ENCODE peak calls at places on chromosomes 11 and 22, in five cellular contexts. Z is H1, A is IMR-90, E is HCT116, N is GM12878. J is an unnamed sample.

GRCh38 chr11:75004215-75004614 is 15.5 kb downstream of the NEU3 start:
- DNase-seq in E (no peak), N (no peak), Z (no peak), A (no peak), J (no peak)

GRCh38 chr11:9313648-9314290 is 624 bp downstream of the TMEM41B start:
- DNase-seq in A (peak; percentile 8), Z (no peak), E (no peak), N (no peak), J (peak; percentile 59)

GRCh38 chr11:96763244-96763643 is 373.4 kb downstream of the JRKL start:
- DNase-seq in N (no peak), Z (no peak), E (no peak), A (no peak), J (peak; percentile 46)

GRCh38 chr11:101944896-101945295 is 28.6 kb upstream of the ANGPTL5 start:
- DNase-seq in N (no peak), Z (no peak), E (no peak), A (no peak), J (no peak)

GRCh38 chr11:70605846-70606245 is 207.5 kb downstream of the CTTN start:
- DNase-seq in Z (no peak), E (no peak), A (no peak), N (no peak), J (no peak)

GRCh38 chr11:134659882-134660281 is 247.8 kb upstream of the B3GAT1 start:
- DNase-seq in N (no peak), E (no peak), Z (peak; percentile 11), A (no peak), J (no peak)

GRCh38 chr22:38135133-38135706 is 24.7 kb upstream of the BAIAP2L2 start:
- DNase-seq in Z (no peak), A (peak; percentile 90), N (no peak), E (peak; percentile 53), J (peak; percentile 54)

GRCh38 chr11:87445002-87445401 is 407.3 kb downstream of the TMEM135 start:
- DNase-seq in E (no peak), N (no peak), Z (no peak), A (peak; percentile 67), J (no peak)

GRCh38 chr11:71310184-71310583 is 57.8 kb upstream of the SHANK2 start:
- DNase-seq in A (no peak), N (peak; percentile 16), Z (no peak), E (no peak), J (no peak)

GRCh38 chr11:46369458-46370152 is 11.9 kb upstream of the MDK start:
- DNase-seq in Z (peak; percentile 86), A (peak; percentile 77), N (no peak), E (peak; percentile 48), J (peak; percentile 49)

GRCh38 chr11:360326-361280 is 8.7 kb upstream of the B4GALNT4 start:
- DNase-seq in Z (no peak), N (no peak), E (no peak), A (no peak), J (no peak)

GRCh38 chr11:117421471-117421870 is 93.8 kb downstream of the CEP164 start:
- DNase-seq in E (no peak), N (no peak), Z (no peak), A (no peak), J (no peak)

GRCh38 chr22:41368543-41368817 is 13.3 kb upstream of the TEF start:
- DNase-seq in A (no peak), N (no peak), Z (no peak), E (no peak), J (no peak)

GRCh38 chr11:94946812-94947211 is 26.5 kb downstream of the CWC15 start:
- DNase-seq in Z (no peak), A (no peak), N (no peak), E (no peak), J (no peak)

GRCh38 chr22:19596680-19597398 is 72.6 kb upstream of the CLDN5 start:
- DNase-seq in E (no peak), N (no peak), A (no peak), Z (no peak), J (no peak)

GRCh38 chr11:84626256-84626655 is 1000.9 kb downstream of the DLG2 start:
- DNase-seq in N (no peak), E (no peak), A (no peak), Z (no peak), J (no peak)

GRCh38 chr11:11691296-11692141 is 69.7 kb upstream of the GALNT18 start:
- DNase-seq in E (no peak), Z (peak; percentile 71), N (no peak), A (no peak), J (no peak)

DNA sequence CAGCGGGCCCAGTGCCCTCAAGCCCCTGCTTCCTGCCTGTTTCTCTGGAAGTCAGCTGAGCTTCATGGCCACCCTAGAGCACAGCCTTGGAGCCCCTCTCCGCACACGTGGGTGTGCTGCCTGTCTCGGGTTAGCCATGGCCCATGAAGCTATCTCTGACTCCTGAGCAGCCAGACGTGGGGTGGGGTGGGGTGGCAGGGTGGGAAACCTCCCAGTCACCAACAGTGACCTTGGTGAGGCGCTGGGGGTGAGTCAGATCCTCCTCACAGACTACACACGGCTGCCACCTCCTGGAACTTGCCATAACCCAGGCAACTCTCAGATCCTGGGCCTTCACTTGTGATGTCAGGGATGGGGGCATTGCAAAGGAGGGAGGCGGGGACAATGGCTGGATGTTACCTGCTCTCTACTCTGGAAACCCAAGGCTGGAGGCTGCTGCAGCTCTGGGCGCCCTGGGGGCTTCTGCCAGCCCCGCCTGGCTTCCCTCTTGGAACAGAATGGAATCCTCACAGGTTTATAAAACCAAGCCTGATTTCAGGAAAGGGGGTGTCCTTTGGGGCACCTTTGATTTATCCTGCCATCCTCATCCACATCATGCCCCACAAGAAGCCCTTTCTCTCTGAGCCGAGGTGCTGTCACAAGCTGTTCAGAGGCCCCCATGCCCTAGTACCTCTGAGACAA is 88.4 kb downstream of the SNX19 start:
- DNase-seq in Z (peak; percentile 69), E (peak; percentile 50), N (no peak), A (peak; percentile 82), J (peak; percentile 65)
- TF ChIP-seq CTCF in Z (peak; percentile 85), E (peak; percentile 60), N (peak; percentile 45), A (peak; percentile 73), J (peak; percentile 69)

DNA sequence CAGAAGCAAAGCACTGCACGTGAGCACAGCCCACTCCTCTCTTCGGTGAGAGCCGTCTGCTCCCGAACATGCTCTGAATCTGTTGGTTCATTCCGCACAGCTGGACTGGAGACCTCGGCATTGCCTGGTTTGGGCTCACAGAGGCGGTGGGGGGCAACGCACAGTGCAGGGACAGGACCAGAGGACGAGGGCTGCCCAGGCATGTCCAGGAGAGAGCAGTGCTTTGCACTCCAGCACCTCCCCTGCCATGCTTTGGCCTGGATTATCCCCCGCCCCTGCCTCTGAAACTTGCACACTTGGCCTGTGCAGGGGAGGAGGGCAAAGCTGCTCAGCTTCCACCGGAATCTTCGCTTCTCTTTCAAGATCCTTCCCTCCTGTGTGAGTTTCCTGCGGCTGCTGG is 536.5 kb downstream of the BRD1 start:
- DNase-seq in Z (no peak), A (no peak), N (no peak), E (no peak), J (no peak)
- TF ChIP-seq POLR2A in Z (no peak), A (no peak), N (no peak), E (no peak), J (no peak)

GRCh38 chr11:67607507-67607906 is 771 bp downstream of the NDUFV1 start:
- DNase-seq in A (no peak), Z (no peak), E (no peak), N (no peak), J (no peak)
- H3K9ac ChIP-seq in A (peak overlapping the region; percentile 82), Z (peak overlapping the region; percentile 63), E (peak overlapping the region; percentile 99), N (peak overlapping the region; percentile 86), J (peak overlapping the region; percentile 79)

GRCh38 chr11:77558380-77558779 is 31.4 kb upstream of the AQP11 start:
- DNase-seq in A (no peak), E (no peak), N (no peak), Z (no peak), J (no peak)

GRCh38 chr11:77561257-77561656 is 28.5 kb upstream of the AQP11 start:
- DNase-seq in N (no peak), Z (no peak), E (no peak), A (no peak), J (no peak)

GRCh38 chr11:77560605-77561004 is 29.1 kb upstream of the AQP11 start:
- DNase-seq in E (peak; percentile 46), Z (no peak), A (peak; percentile 69), N (no peak), J (no peak)

GRCh38 chr11:77559686-77560425 is 29.9 kb upstream of the AQP11 start:
- DNase-seq in E (peak; percentile 32), Z (no peak), N (no peak), A (peak; percentile 93), J (peak; percentile 44)

DNA sequence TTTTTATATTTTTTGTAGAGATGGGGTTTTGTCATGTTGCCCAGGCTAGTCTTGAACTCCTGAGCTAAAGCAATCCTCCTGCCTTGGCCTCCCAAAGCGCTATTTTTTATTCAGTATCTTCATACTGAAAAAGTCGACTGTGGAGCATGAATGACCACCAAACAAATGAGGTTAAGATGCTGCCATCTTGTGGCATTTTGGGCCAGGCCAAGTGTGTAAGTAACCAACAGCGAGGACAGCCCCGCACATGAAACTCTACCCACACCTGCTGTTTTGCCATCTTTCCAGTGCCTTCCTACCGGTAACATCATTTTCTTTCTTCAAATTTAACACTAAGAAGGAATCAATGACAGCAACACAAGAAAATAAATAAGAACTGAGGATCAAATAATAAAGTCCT is 32.2 kb upstream of the AQP11 start:
- DNase-seq in N (no peak), A (peak; percentile 9), E (no peak), Z (no peak), J (peak; percentile 22)
- TF ChIP-seq CTCF in N (peak; percentile 43), A (no peak), E (peak; percentile 61), Z (peak; percentile 63), J (peak; percentile 32)